ENCODE peak calls at places on chromosome 6, in eight cellular contexts. T is fibroblast of the aortic adventitia; X is GM12865; K is HFF-Myc; P is CD4-positive, CD25-positive, alpha-beta regulatory T cell; G is skeletal muscle cell; W is A549; D is small intestine. F is an unnamed sample.

GRCh38 chr6:27517928-27518787 is 45.3 kb upstream of the ZNF184 start:
- DNase-seq in D (peak; percentile 33), K (no peak), X (peak; percentile 47), T (no peak), W (no peak), P (no peak), G (no peak), F (no peak)

GRCh38 chr6:168190646-168191443 is 111.8 kb upstream of the FRMD1 start:
- DNase-seq in P (no peak), T (no peak), K (no peak), D (no peak), G (no peak), W (no peak), X (no peak), F (no peak)

GRCh38 chr6:30206799-30207618 is 6.2 kb downstream of the TRIM26 start:
- DNase-seq in G (no peak), X (no peak), P (no peak), T (peak; percentile 44), D (peak; percentile 92), K (peak; percentile 52), W (no peak), F (no peak)

GRCh38 chr6:13946506-13946905 is 21.8 kb downstream of the RNF182 start:
- DNase-seq in G (no peak), X (no peak), P (no peak), K (no peak), T (no peak), W (no peak), D (no peak), F (no peak)

GRCh38 chr6:116256694-116257093 is 2.8 kb upstream of the TSPYL4 start:
- DNase-seq in D (no peak), G (no peak), X (no peak), P (no peak), T (no peak), W (no peak), K (no peak), F (no peak)

GRCh38 chr6:19865178-19865577 is 28.0 kb downstream of the ID4 start:
- DNase-seq in W (no peak), G (no peak), T (no peak), K (no peak), P (no peak), X (no peak), D (peak; percentile 7), F (no peak)

GRCh38 chr6:20377623-20378265 is 23.9 kb upstream of the E2F3 start:
- DNase-seq in K (peak; percentile 58), D (no peak), P (peak; percentile 28), X (peak; percentile 23), G (no peak), W (no peak), T (peak; percentile 79), F (no peak)

GRCh38 chr6:128963561-128963960 is 80.6 kb downstream of the LAMA2 start:
- DNase-seq in T (no peak), W (no peak), X (no peak), P (no peak), K (no peak), D (no peak), G (no peak), F (no peak)

GRCh38 chr6:105835373-105835772 is 250.8 kb upstream of the PRDM1 start:
- DNase-seq in W (no peak), P (peak; percentile 53), T (peak; percentile 23), K (no peak), G (no peak), D (no peak), X (peak; percentile 61), F (no peak)

GRCh38 chr6:149988550-149989336 is 25.0 kb downstream of the ULBP1 start:
- DNase-seq in G (no peak), P (no peak), X (no peak), W (no peak), T (no peak), K (no peak), D (no peak), F (no peak)
- H3K4me3 ChIP-seq in G (no peak overlapping the region), P (no peak overlapping the region), X (no peak overlapping the region), W (no peak overlapping the region), T (no peak overlapping the region), K (no peak overlapping the region), D (no peak overlapping the region), F (no peak overlapping the region)

GRCh38 chr6:38775870-38776269 is 60.8 kb downstream of the DNAH8 start:
- DNase-seq in K (no peak), G (no peak), D (no peak), W (no peak), P (no peak), X (peak; percentile 54), T (no peak), F (no peak)

GRCh38 chr6:38776515-38776914 is 61.4 kb downstream of the DNAH8 start:
- DNase-seq in X (no peak), K (peak; percentile 11), G (no peak), P (no peak), D (no peak), W (no peak), T (peak; percentile 0), F (no peak)

GRCh38 chr6:38771111-38771694 is 56.1 kb downstream of the DNAH8 start:
- DNase-seq in K (no peak), G (no peak), X (no peak), P (no peak), T (peak; percentile 0), W (no peak), D (no peak), F (no peak)

GRCh38 chr6:38774933-38775707 is 60.0 kb downstream of the DNAH8 start:
- DNase-seq in T (no peak), X (peak; percentile 52), D (no peak), G (no peak), K (no peak), W (no peak), P (no peak), F (no peak)

GRCh38 chr6:38773338-38773737 is 58.2 kb downstream of the DNAH8 start:
- DNase-seq in X (peak; percentile 57), K (peak; percentile 12), G (no peak), W (no peak), D (peak; percentile 18), P (peak; percentile 28), T (no peak), F (no peak)
- H3K4me3 ChIP-seq in X (no peak overlapping the region), K (no peak overlapping the region), G (no peak overlapping the region), W (no peak overlapping the region), D (no peak overlapping the region), P (no peak overlapping the region), T (no peak overlapping the region), F (no peak overlapping the region)

GRCh38 chr6:132147530-132148011 is 196.4 kb upstream of the CCN2 start:
- DNase-seq in G (peak; percentile 68), D (no peak), P (no peak), X (no peak), W (no peak), T (peak; percentile 86), K (peak; percentile 96), F (no peak)

DNA sequence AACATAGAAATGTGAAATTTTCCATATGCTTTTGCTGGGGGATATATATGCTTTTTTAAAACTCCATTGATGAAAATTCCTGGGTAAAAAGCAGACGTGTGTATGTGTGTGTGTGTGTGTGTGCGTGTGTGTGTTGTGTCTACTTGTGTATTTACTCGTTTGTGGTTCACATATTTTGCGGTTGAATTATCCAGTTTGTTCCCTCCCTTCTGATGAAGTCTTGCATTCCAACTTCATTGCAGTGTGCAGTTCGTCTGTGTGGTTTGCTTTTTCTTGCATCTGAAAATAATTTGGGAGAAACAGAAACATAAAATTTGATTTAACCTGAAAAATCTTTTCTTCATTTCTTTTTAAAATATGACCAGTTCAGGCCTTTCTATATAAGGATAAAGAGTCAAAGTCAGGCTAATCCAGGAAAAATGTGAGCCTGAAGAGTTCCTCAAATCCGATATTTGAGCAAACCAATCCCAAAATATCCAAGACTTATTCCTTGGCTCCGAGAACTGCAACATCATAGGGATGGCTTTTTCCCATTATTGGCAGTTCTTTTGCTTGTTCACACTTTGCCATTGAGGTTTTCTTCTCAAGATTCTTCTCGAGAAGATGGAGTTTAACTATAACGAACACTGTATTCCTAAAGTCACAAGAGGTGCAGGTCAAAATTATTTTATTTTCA is 202.2 kb upstream of the CCN2 start:
- DNase-seq in W (no peak), X (no peak), P (no peak), G (peak; percentile 69), T (peak; percentile 94), D (no peak), K (peak; percentile 88), F (no peak)
- H3K4me3 ChIP-seq in W (no peak overlapping the region), X (no peak overlapping the region), P (no peak overlapping the region), G (no peak overlapping the region), T (no peak overlapping the region), D (no peak overlapping the region), K (no peak overlapping the region), F (no peak overlapping the region)

GRCh38 chr6:136466789-136467585 is 83.2 kb downstream of the MAP7 start:
- DNase-seq in T (no peak), G (no peak), K (no peak), W (no peak), D (no peak), P (no peak), X (no peak), F (no peak)
- H3K4me3 ChIP-seq in T (no peak overlapping the region), G (no peak overlapping the region), K (no peak overlapping the region), W (peak overlapping the region; percentile 27), D (no peak overlapping the region), P (no peak overlapping the region), X (no peak overlapping the region), F (no peak overlapping the region)

DNA sequence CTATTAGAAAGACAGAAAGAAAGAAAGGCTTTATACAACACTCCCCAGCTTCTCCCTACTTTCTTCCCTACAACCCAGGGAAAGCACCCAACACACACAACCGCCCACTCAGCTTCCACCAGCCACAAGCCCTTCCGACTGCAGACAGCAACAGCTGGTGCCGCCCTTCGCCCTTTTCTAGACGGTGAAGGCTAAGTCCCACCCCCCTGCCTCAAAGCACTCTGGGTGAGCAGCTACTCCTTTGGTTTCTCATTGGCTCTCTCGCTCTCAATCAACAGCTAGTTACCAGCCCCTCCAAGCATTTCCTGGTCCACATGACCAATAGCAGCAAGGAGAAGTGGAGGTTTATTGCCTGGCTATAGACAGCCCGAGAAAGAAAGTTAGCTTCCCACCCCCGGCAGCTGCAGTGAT is 230.1 kb upstream of the MOCS1 start:
- DNase-seq in P (no peak), G (peak; percentile 1), X (no peak), D (peak; percentile 3), W (no peak), T (no peak), K (no peak), F (peak; percentile 19)
- H3K4me3 ChIP-seq in P (no peak overlapping the region), G (no peak overlapping the region), X (no peak overlapping the region), D (no peak overlapping the region), W (no peak overlapping the region), T (no peak overlapping the region), K (no peak overlapping the region), F (no peak overlapping the region)

GRCh38 chr6:31498748-31499147 is 803 bp downstream of the MICB start:
- DNase-seq in G (no peak), T (no peak), W (no peak), D (no peak), K (no peak), X (no peak), P (no peak), F (no peak)
- H3K4me3 ChIP-seq in G (peak overlapping the region; percentile 68), T (peak overlapping the region; percentile 44), W (no peak overlapping the region), D (no peak overlapping the region), K (peak overlapping the region; percentile 52), X (peak overlapping the region; percentile 68), P (no peak overlapping the region), F (no peak overlapping the region)